ENCODE peak calls at places on chromosome 9, in seven cellular contexts. One of them, this sample, is unnamed.

GRCh38 chr9:85420750-85421149 is 321.0 kb downstream of the AGTPBP1 start:
- DNase-seq in fibroblast of the aortic adventitia: no peak
- DNase-seq in esophagus muscularis mucosa: no peak
- DNase-seq in GM06990: no peak
- DNase-seq in esophagus squamous epithelium: no peak
- DNase-seq in tibial artery: no peak
- DNase-seq in OCI-LY7: no peak
- DNase-seq in this sample: no peak

GRCh38 chr9:79155308-79155707 is 416.5 kb upstream of the TLE4 start:
- DNase-seq in fibroblast of the aortic adventitia: no peak
- DNase-seq in esophagus muscularis mucosa: no peak
- DNase-seq in GM06990: no peak
- DNase-seq in esophagus squamous epithelium: no peak
- DNase-seq in tibial artery: no peak
- DNase-seq in OCI-LY7: peak; percentile 1
- DNase-seq in this sample: no peak

GRCh38 chr9:135551456-135551855 is 5.5 kb downstream of the OBP2A start:
- DNase-seq in fibroblast of the aortic adventitia: no peak
- DNase-seq in esophagus muscularis mucosa: no peak
- DNase-seq in GM06990: no peak
- DNase-seq in esophagus squamous epithelium: no peak
- DNase-seq in tibial artery: no peak
- DNase-seq in OCI-LY7: no peak
- DNase-seq in this sample: no peak

GRCh38 chr9:91048739-91049138 is 247.1 kb downstream of the SYK start:
- DNase-seq in fibroblast of the aortic adventitia: no peak
- DNase-seq in esophagus muscularis mucosa: peak; percentile 57
- DNase-seq in GM06990: no peak
- DNase-seq in esophagus squamous epithelium: no peak
- DNase-seq in tibial artery: no peak
- DNase-seq in OCI-LY7: no peak
- DNase-seq in this sample: no peak

GRCh38 chr9:112869917-112870316 is 20.8 kb downstream of the SLC46A2 start:
- DNase-seq in fibroblast of the aortic adventitia: no peak
- DNase-seq in esophagus muscularis mucosa: no peak
- DNase-seq in GM06990: no peak
- DNase-seq in esophagus squamous epithelium: no peak
- DNase-seq in tibial artery: no peak
- DNase-seq in OCI-LY7: no peak
- DNase-seq in this sample: no peak

GRCh38 chr9:112544477-112544876 is 57.9 kb downstream of the KIAA1958 start:
- DNase-seq in fibroblast of the aortic adventitia: no peak
- DNase-seq in esophagus muscularis mucosa: no peak
- DNase-seq in GM06990: no peak
- DNase-seq in esophagus squamous epithelium: no peak
- DNase-seq in tibial artery: no peak
- DNase-seq in OCI-LY7: no peak
- DNase-seq in this sample: peak; percentile 35

GRCh38 chr9:105359899-105360298 is 87.9 kb upstream of the FSD1L start:
- DNase-seq in fibroblast of the aortic adventitia: no peak
- DNase-seq in esophagus muscularis mucosa: no peak
- DNase-seq in GM06990: no peak
- DNase-seq in esophagus squamous epithelium: no peak
- DNase-seq in tibial artery: no peak
- DNase-seq in OCI-LY7: no peak
- DNase-seq in this sample: peak; percentile 31

GRCh38 chr9:93452710-93453046 is 703 bp downstream of the FAM120AOS start:
- DNase-seq in fibroblast of the aortic adventitia: no peak
- DNase-seq in esophagus muscularis mucosa: no peak
- DNase-seq in GM06990: no peak
- DNase-seq in esophagus squamous epithelium: no peak
- DNase-seq in tibial artery: no peak
- DNase-seq in OCI-LY7: no peak
- DNase-seq in this sample: peak; percentile 58

GRCh38 chr9:15834541-15834940 is 281.7 kb downstream of the CCDC171 start:
- DNase-seq in fibroblast of the aortic adventitia: peak; percentile 56
- DNase-seq in esophagus muscularis mucosa: no peak
- DNase-seq in GM06990: no peak
- DNase-seq in esophagus squamous epithelium: no peak
- DNase-seq in tibial artery: no peak
- DNase-seq in OCI-LY7: peak; percentile 2
- DNase-seq in this sample: no peak

GRCh38 chr9:117414220-117414905 is 494 bp downstream of the ASTN2 start:
- DNase-seq in fibroblast of the aortic adventitia: peak; percentile 1
- DNase-seq in esophagus muscularis mucosa: no peak
- DNase-seq in GM06990: peak; percentile 9
- DNase-seq in esophagus squamous epithelium: no peak
- DNase-seq in tibial artery: no peak
- DNase-seq in OCI-LY7: no peak
- DNase-seq in this sample: peak; percentile 50

GRCh38 chr9:110133608-110134214 is 74.2 kb downstream of the C9orf152 start:
- DNase-seq in fibroblast of the aortic adventitia: peak; percentile 59
- DNase-seq in esophagus muscularis mucosa: no peak
- DNase-seq in GM06990: no peak
- DNase-seq in esophagus squamous epithelium: no peak
- DNase-seq in tibial artery: no peak
- DNase-seq in OCI-LY7: no peak
- DNase-seq in this sample: peak; percentile 72

GRCh38 chr9:112028242-112029221 is 131.9 kb downstream of the UGCG start:
- DNase-seq in fibroblast of the aortic adventitia: no peak
- DNase-seq in esophagus muscularis mucosa: no peak
- DNase-seq in GM06990: peak; percentile 83
- DNase-seq in esophagus squamous epithelium: no peak
- DNase-seq in tibial artery: no peak
- DNase-seq in OCI-LY7: no peak
- DNase-seq in this sample: no peak

GRCh38 chr9:135714242-135715055 is 12.5 kb downstream of the KCNT1 start:
- DNase-seq in fibroblast of the aortic adventitia: no peak
- DNase-seq in esophagus muscularis mucosa: no peak
- DNase-seq in GM06990: no peak
- DNase-seq in esophagus squamous epithelium: no peak
- DNase-seq in tibial artery: no peak
- DNase-seq in OCI-LY7: no peak
- DNase-seq in this sample: no peak

GRCh38 chr9:93565089-93565488 is 11.3 kb upstream of the PHF2 start:
- DNase-seq in fibroblast of the aortic adventitia: no peak
- DNase-seq in esophagus muscularis mucosa: no peak
- DNase-seq in GM06990: no peak
- DNase-seq in esophagus squamous epithelium: no peak
- DNase-seq in tibial artery: no peak
- DNase-seq in OCI-LY7: no peak
- DNase-seq in this sample: no peak

GRCh38 chr9:37801287-37801850 is 772 bp downstream of the DCAF10 start:
- DNase-seq in fibroblast of the aortic adventitia: peak; percentile 8
- DNase-seq in esophagus muscularis mucosa: no peak
- DNase-seq in GM06990: no peak
- DNase-seq in esophagus squamous epithelium: no peak
- DNase-seq in tibial artery: peak; percentile 22
- DNase-seq in OCI-LY7: peak; percentile 52
- DNase-seq in this sample: peak; percentile 75

GRCh38 chr9:105432247-105432857 is 15.5 kb upstream of the FSD1L start:
- DNase-seq in fibroblast of the aortic adventitia: no peak
- DNase-seq in esophagus muscularis mucosa: no peak
- DNase-seq in GM06990: no peak
- DNase-seq in esophagus squamous epithelium: no peak
- DNase-seq in tibial artery: no peak
- DNase-seq in OCI-LY7: no peak
- DNase-seq in this sample: no peak

GRCh38 chr9:38047301-38048251 is 21.5 kb downstream of the SHB start:
- DNase-seq in fibroblast of the aortic adventitia: peak; percentile 93
- DNase-seq in esophagus muscularis mucosa: no peak
- DNase-seq in GM06990: no peak
- DNase-seq in esophagus squamous epithelium: no peak
- DNase-seq in tibial artery: no peak
- DNase-seq in OCI-LY7: no peak
- DNase-seq in this sample: peak; percentile 96

DNA sequence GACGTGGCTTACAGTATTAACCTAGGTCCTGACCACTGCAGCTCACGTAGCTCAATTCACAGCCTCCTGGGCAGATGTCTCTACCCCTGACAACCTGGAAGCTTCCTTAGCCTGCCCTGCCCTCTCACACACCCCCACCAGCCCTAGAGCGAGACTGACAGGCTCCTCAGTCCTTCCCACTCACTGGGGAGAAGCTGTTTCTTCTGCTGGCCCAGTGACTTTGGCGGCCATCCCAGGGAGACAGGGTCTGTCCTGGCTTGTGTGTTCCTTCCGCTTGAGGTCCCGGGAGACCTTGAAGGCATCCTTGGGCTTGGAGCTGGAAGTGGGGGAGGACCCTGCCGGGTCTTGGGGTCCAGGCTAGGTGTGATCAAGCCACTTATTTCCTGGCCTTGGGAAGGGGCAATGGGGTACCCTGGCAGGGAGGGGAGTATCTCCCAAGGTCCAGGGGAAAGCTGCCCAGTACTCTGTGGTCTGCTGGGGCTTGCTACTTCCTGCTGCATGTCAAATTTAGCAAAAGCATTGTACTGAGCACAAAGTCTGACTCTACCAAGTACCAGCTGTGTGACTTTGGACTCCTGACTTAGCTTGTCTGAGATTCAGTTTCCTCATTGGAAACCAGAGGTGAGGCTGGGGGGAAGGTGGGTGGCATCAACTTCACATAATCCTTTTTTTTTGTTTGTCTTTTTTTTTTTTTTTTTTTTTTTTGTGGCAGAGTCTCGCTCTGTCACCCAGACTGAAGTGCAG is 1.9 kb downstream of the MIGA2 start:
- DNase-seq in fibroblast of the aortic adventitia: no peak
- DNase-seq in esophagus muscularis mucosa: no peak
- DNase-seq in GM06990: no peak
- DNase-seq in esophagus squamous epithelium: no peak
- DNase-seq in tibial artery: no peak
- DNase-seq in OCI-LY7: no peak
- DNase-seq in this sample: no peak
- H3K4me3 ChIP-seq in fibroblast of the aortic adventitia: peak overlapping the region; percentile 96
- H3K4me3 ChIP-seq in esophagus muscularis mucosa: peak overlapping the region; percentile 92
- H3K4me3 ChIP-seq in GM06990: no peak overlapping the region
- H3K4me3 ChIP-seq in esophagus squamous epithelium: peak overlapping the region; percentile 76
- H3K4me3 ChIP-seq in tibial artery: peak overlapping the region; percentile 87
- H3K4me3 ChIP-seq in OCI-LY7: peak overlapping the region; percentile 95
- H3K4me3 ChIP-seq in this sample: peak overlapping the region; percentile 82

GRCh38 chr9:71361357-71361756 is 239.9 kb upstream of the TRPM3 start:
- DNase-seq in fibroblast of the aortic adventitia: no peak
- DNase-seq in esophagus muscularis mucosa: no peak
- DNase-seq in GM06990: no peak
- DNase-seq in esophagus squamous epithelium: no peak
- DNase-seq in tibial artery: no peak
- DNase-seq in OCI-LY7: no peak
- DNase-seq in this sample: no peak

GRCh38 chr9:71352837-71353236 is 231.4 kb upstream of the TRPM3 start:
- DNase-seq in fibroblast of the aortic adventitia: no peak
- DNase-seq in esophagus muscularis mucosa: no peak
- DNase-seq in GM06990: no peak
- DNase-seq in esophagus squamous epithelium: no peak
- DNase-seq in tibial artery: no peak
- DNase-seq in OCI-LY7: no peak
- DNase-seq in this sample: no peak

GRCh38 chr9:71357346-71357745 is 235.9 kb upstream of the TRPM3 start:
- DNase-seq in fibroblast of the aortic adventitia: no peak
- DNase-seq in esophagus muscularis mucosa: no peak
- DNase-seq in GM06990: no peak
- DNase-seq in esophagus squamous epithelium: no peak
- DNase-seq in tibial artery: no peak
- DNase-seq in OCI-LY7: no peak
- DNase-seq in this sample: no peak

GRCh38 chr9:71353723-71354122 is 232.3 kb upstream of the TRPM3 start:
- DNase-seq in fibroblast of the aortic adventitia: peak; percentile 32
- DNase-seq in esophagus muscularis mucosa: no peak
- DNase-seq in GM06990: no peak
- DNase-seq in esophagus squamous epithelium: no peak
- DNase-seq in tibial artery: no peak
- DNase-seq in OCI-LY7: no peak
- DNase-seq in this sample: peak; percentile 84

DNA sequence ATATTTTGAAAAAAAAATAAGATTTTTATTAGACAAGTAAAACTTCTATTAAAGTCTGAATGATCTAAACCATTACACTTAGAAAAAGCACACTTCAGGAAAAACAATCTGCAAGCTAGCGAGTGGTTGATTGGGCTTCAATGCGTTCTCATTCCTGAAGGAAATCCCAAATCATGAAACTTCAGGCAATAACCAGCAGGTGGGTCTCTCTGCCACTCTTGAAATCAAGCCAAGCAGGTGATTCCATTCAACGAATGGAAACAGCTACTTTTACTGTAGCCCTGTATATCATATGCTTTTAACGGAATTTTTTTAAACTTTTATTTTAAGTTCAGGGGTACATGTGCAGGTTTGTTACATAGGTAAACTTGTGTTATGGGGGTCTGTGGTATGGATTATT is 234.5 kb upstream of the TRPM3 start:
- DNase-seq in fibroblast of the aortic adventitia: no peak
- DNase-seq in esophagus muscularis mucosa: no peak
- DNase-seq in GM06990: no peak
- DNase-seq in esophagus squamous epithelium: no peak
- DNase-seq in tibial artery: no peak
- DNase-seq in OCI-LY7: no peak
- DNase-seq in this sample: no peak
- H3K4me3 ChIP-seq in fibroblast of the aortic adventitia: no peak overlapping the region
- H3K4me3 ChIP-seq in esophagus muscularis mucosa: no peak overlapping the region
- H3K4me3 ChIP-seq in GM06990: no peak overlapping the region
- H3K4me3 ChIP-seq in esophagus squamous epithelium: no peak overlapping the region
- H3K4me3 ChIP-seq in tibial artery: no peak overlapping the region
- H3K4me3 ChIP-seq in OCI-LY7: no peak overlapping the region
- H3K4me3 ChIP-seq in this sample: no peak overlapping the region

GRCh38 chr9:21294904-21295538 is 10.1 kb downstream of the IFNA5 start:
- DNase-seq in fibroblast of the aortic adventitia: no peak
- DNase-seq in esophagus muscularis mucosa: no peak
- DNase-seq in GM06990: no peak
- DNase-seq in esophagus squamous epithelium: no peak
- DNase-seq in tibial artery: no peak
- DNase-seq in OCI-LY7: no peak
- DNase-seq in this sample: no peak
- H3K4me3 ChIP-seq in fibroblast of the aortic adventitia: no peak overlapping the region
- H3K4me3 ChIP-seq in esophagus muscularis mucosa: no peak overlapping the region
- H3K4me3 ChIP-seq in GM06990: no peak overlapping the region
- H3K4me3 ChIP-seq in esophagus squamous epithelium: no peak overlapping the region
- H3K4me3 ChIP-seq in tibial artery: no peak overlapping the region
- H3K4me3 ChIP-seq in OCI-LY7: no peak overlapping the region
- H3K4me3 ChIP-seq in this sample: no peak overlapping the region

GRCh38 chr9:97519441-97519970 is 18.0 kb downstream of the TMOD1 start:
- DNase-seq in fibroblast of the aortic adventitia: no peak
- DNase-seq in esophagus muscularis mucosa: no peak
- DNase-seq in GM06990: no peak
- DNase-seq in esophagus squamous epithelium: no peak
- DNase-seq in tibial artery: no peak
- DNase-seq in OCI-LY7: no peak
- DNase-seq in this sample: no peak
- H3K4me3 ChIP-seq in fibroblast of the aortic adventitia: no peak overlapping the region
- H3K4me3 ChIP-seq in esophagus muscularis mucosa: peak overlapping the region; percentile 7
- H3K4me3 ChIP-seq in GM06990: no peak overlapping the region
- H3K4me3 ChIP-seq in esophagus squamous epithelium: no peak overlapping the region
- H3K4me3 ChIP-seq in tibial artery: peak overlapping the region; percentile 0
- H3K4me3 ChIP-seq in OCI-LY7: no peak overlapping the region
- H3K4me3 ChIP-seq in this sample: no peak overlapping the region

GRCh38 chr9:133702798-133703570 is 35.2 kb downstream of the SARDH start:
- DNase-seq in fibroblast of the aortic adventitia: no peak
- DNase-seq in esophagus muscularis mucosa: no peak
- DNase-seq in GM06990: no peak
- DNase-seq in esophagus squamous epithelium: no peak
- DNase-seq in tibial artery: no peak
- DNase-seq in OCI-LY7: peak; percentile 67
- DNase-seq in this sample: no peak
- H3K4me3 ChIP-seq in fibroblast of the aortic adventitia: peak overlapping the region; percentile 17
- H3K4me3 ChIP-seq in esophagus muscularis mucosa: peak overlapping the region; percentile 34
- H3K4me3 ChIP-seq in GM06990: no peak overlapping the region
- H3K4me3 ChIP-seq in esophagus squamous epithelium: no peak overlapping the region
- H3K4me3 ChIP-seq in tibial artery: peak overlapping the region; percentile 25
- H3K4me3 ChIP-seq in OCI-LY7: peak overlapping the region; percentile 73
- H3K4me3 ChIP-seq in this sample: no peak overlapping the region

This sample was measured in GM23248.